ENCODE peak calls at places on chromosomes 3 and 15, in nine cellular contexts. F, G, P, V, Z, J, U, T and H are unnamed samples.

GRCh38 chr15:78405336-78405924 is 32.6 kb upstream of the IREB2 start:
- DNase-seq in F (peak; percentile 72), G (no peak), P (no peak), V (no peak), Z (no peak), J (no peak), U (no peak), T (no peak), H (no peak)

GRCh38 chr3:63655519-63655918 is 3.0 kb downstream of the SNTN start:
- DNase-seq in F (no peak), G (peak; percentile 89), P (no peak), V (no peak), Z (no peak), J (no peak), U (no peak), T (no peak), H (no peak)

GRCh38 chr15:27449041-27449440 is 478.1 kb downstream of the GABRG3 start:
- DNase-seq in F (no peak), G (no peak), P (no peak), V (no peak), Z (no peak), J (no peak), U (no peak), T (no peak), H (no peak)

GRCh38 chr3:24145481-24145880 is 200.4 kb downstream of the NR1D2 start:
- DNase-seq in F (no peak), G (no peak), P (no peak), V (no peak), Z (no peak), J (no peak), U (no peak), T (no peak), H (no peak)

GRCh38 chr15:57528940-57529565 is 62.7 kb upstream of the MYZAP start:
- DNase-seq in F (no peak), G (no peak), P (no peak), V (no peak), Z (no peak), J (no peak), U (no peak), T (no peak), H (no peak)

GRCh38 chr3:42653560-42654330 is at the start of gene ZBTB47:
- DNase-seq in F (no peak), G (no peak), P (peak; percentile 82), V (no peak), Z (no peak), J (no peak), U (peak; percentile 51), T (no peak), H (no peak)

GRCh38 chr3:30292192-30292893 is 314.1 kb upstream of the TGFBR2 start:
- DNase-seq in F (no peak), G (no peak), P (no peak), V (no peak), Z (no peak), J (no peak), U (no peak), T (no peak), H (no peak)

GRCh38 chr3:127440384-127440783 is 150.1 kb downstream of the TPRA1 start:
- DNase-seq in F (no peak), G (no peak), P (no peak), V (no peak), Z (no peak), J (no peak), U (no peak), T (no peak), H (no peak)

GRCh38 chr15:70576683-70577082 is 186.7 kb downstream of the UACA start:
- DNase-seq in F (peak; percentile 48), G (no peak), P (no peak), V (no peak), Z (no peak), J (no peak), U (no peak), T (no peak), H (no peak)

GRCh38 chr15:36106640-36107335 is 472.6 kb upstream of the CDIN1 start:
- DNase-seq in F (peak; percentile 92), G (no peak), P (no peak), V (no peak), Z (no peak), J (no peak), U (no peak), T (no peak), H (no peak)

GRCh38 chr3:119497824-119498187 is 541 bp upstream of the TIMMDC1 start:
- DNase-seq in F (no peak), G (no peak), P (peak; percentile 42), V (no peak), Z (no peak), J (peak; percentile 13), U (no peak), T (no peak), H (peak; percentile 18)

GRCh38 chr3:149454746-149455145 is 19.8 kb upstream of the TM4SF4 start:
- DNase-seq in F (no peak), G (peak; percentile 54), P (no peak), V (no peak), Z (no peak), J (no peak), U (no peak), T (no peak), H (no peak)

GRCh38 chr15:88467935-88468528 is 524 bp downstream of the MRPS11 start:
- DNase-seq in F (no peak), G (no peak), P (no peak), V (no peak), Z (no peak), J (peak; percentile 18), U (no peak), T (no peak), H (peak; percentile 43)

GRCh38 chr3:2036096-2036495 is 62.6 kb upstream of the CNTN4 start:
- DNase-seq in F (no peak), G (no peak), P (no peak), V (no peak), Z (no peak), J (no peak), U (no peak), T (no peak), H (no peak)

GRCh38 chr15:42808921-42809320 is 72.0 kb upstream of the CDAN1 start:
- DNase-seq in F (no peak), G (no peak), P (no peak), V (no peak), Z (no peak), J (no peak), U (no peak), T (no peak), H (no peak)